ENCODE peak calls at places on chromosome 13, in nine cellular contexts. G is CD8-positive, alpha-beta memory T cell; Q is substantia nigra; Y is stimulated activated CD8-positive, alpha-beta memory T cell treated with anti-CD3 and anti-CD28 coated beads, Interleukin-7, amount 100 ng/mL, for 48 hours; B is GDM1; D is GM23248; N is amniotic epithelial cell; X is iPS DF 19.7; K is GM20000. H is an unnamed sample.

GRCh38 chr13:72651196-72651595 is 76.2 kb downstream of the MZT1 start:
- DNase-seq in G (no peak), Q (no peak), Y (no peak), B (no peak), D (no peak), N (no peak), X (no peak), K (no peak), H (no peak)

GRCh38 chr13:22316494-22317025 is 645.7 kb downstream of the FGF9 start:
- DNase-seq in G (no peak), Q (no peak), Y (no peak), B (no peak), D (no peak), N (no peak), X (no peak), K (no peak), H (no peak)

GRCh38 chr13:93235258-93236015 is 8.8 kb downstream of the GPC6 start:
- DNase-seq in G (no peak), Q (no peak), Y (no peak), B (no peak), D (peak), N (peak), X (no peak), K (no peak), H (no peak)

GRCh38 chr13:75415720-75416119 is 66.2 kb downstream of the TBC1D4 start:
- DNase-seq in G (no peak), Q (no peak), Y (no peak), B (no peak), D (peak), N (peak), X (no peak), K (no peak), H (no peak)

GRCh38 chr13:87120476-87120875 is 550.7 kb upstream of the SLITRK5 start:
- DNase-seq in G (no peak), Q (no peak), Y (no peak), B (no peak), D (peak), N (peak), X (no peak), K (no peak), H (no peak)

GRCh38 chr13:41356788-41357187 is 45.7 kb downstream of the NAA16 start:
- DNase-seq in G (no peak), Q (no peak), Y (no peak), B (no peak), D (no peak), N (no peak), X (no peak), K (no peak), H (no peak)

GRCh38 chr13:51804295-51805172 is 571 bp upstream of the DHRS12 start:
- DNase-seq in G (peak), Q (no peak), Y (no peak), B (no peak), D (peak), N (no peak), X (no peak), K (no peak), H (no peak)

GRCh38 chr13:22569830-22570229 is 610.9 kb upstream of the SGCG start:
- DNase-seq in G (no peak), Q (no peak), Y (no peak), B (no peak), D (no peak), N (peak), X (no peak), K (no peak), H (no peak)

GRCh38 chr13:41017744-41018582 is 1.2 kb downstream of the ELF1 start:
- DNase-seq in G (no peak), Q (no peak), Y (no peak), B (no peak), D (no peak), N (no peak), X (no peak), K (no peak), H (no peak)

GRCh38 chr13:79989251-79989661 is 351.7 kb downstream of the SPRY2 start:
- DNase-seq in G (no peak), Q (no peak), Y (no peak), B (no peak), D (peak), N (peak), X (no peak), K (no peak), H (no peak)

GRCh38 chr13:41565221-41565620 is 107.9 kb downstream of the RGCC start:
- DNase-seq in G (no peak), Q (no peak), Y (no peak), B (no peak), D (peak), N (peak), X (no peak), K (no peak), H (no peak)

GRCh38 chr13:31121327-31122140 is 40.2 kb downstream of the HSPH1 start:
- DNase-seq in G (no peak), Q (no peak), Y (no peak), B (no peak), D (no peak), N (no peak), X (no peak), K (no peak), H (no peak)

GRCh38 chr13:105936816-105937215 is 598.6 kb downstream of the EFNB2 start:
- DNase-seq in G (no peak), Q (no peak), Y (no peak), B (no peak), D (peak), N (peak), X (no peak), K (no peak), H (no peak)

GRCh38 chr13:35733832-35734231 is 257.3 kb upstream of the MAB21L1 start:
- DNase-seq in G (no peak), Q (no peak), Y (no peak), B (no peak), D (no peak), N (peak), X (no peak), K (no peak), H (no peak)

GRCh38 chr13:51726446-51727185 is 77.3 kb downstream of the DHRS12 start:
- DNase-seq in G (no peak), Q (no peak), Y (no peak), B (no peak), D (peak), N (peak), X (no peak), K (no peak), H (no peak)

GRCh38 chr13:31050486-31051400 is 111.0 kb downstream of the HSPH1 start:
- DNase-seq in G (no peak), Q (no peak), Y (no peak), B (no peak), D (peak), N (peak), X (no peak), K (no peak), H (no peak)

GRCh38 chr13:32538621-32539246 is at the start of gene N4BP2L2:
- DNase-seq in G (peak), Q (peak), Y (peak), B (peak), D (peak), N (peak), X (peak), K (peak), H (peak)

GRCh38 chr13:51370811-51371210 is 31.3 kb downstream of the SERPINE3 start:
- DNase-seq in G (no peak), Q (no peak), Y (no peak), B (no peak), D (no peak), N (no peak), X (no peak), K (no peak), H (no peak)

GRCh38 chr13:94646904-94647303 is 45.2 kb downstream of the GPR180 start:
- DNase-seq in G (no peak), Q (no peak), Y (no peak), B (no peak), D (no peak), N (no peak), X (no peak), K (peak), H (no peak)

GRCh38 chr13:91046715-91047327 is 300.7 kb upstream of the MIR17HG start:
- DNase-seq in G (no peak), Q (no peak), Y (no peak), B (no peak), D (no peak), N (peak), X (no peak), K (no peak), H (no peak)

GRCh38 chr13:24306632-24307031 is 2.7 kb upstream of the C1QTNF9 start:
- DNase-seq in G (no peak), Q (no peak), Y (no peak), B (no peak), D (peak), N (peak), X (no peak), K (no peak), H (no peak)

GRCh38 chr13:45196622-45197021 is 4.2 kb downstream of the KCTD4 start:
- DNase-seq in G (no peak), Q (no peak), Y (no peak), B (no peak), D (peak), N (peak), X (no peak), K (peak), H (no peak)

GRCh38 chr13:73684286-73684685 is 449.9 kb downstream of the KLF12 start:
- DNase-seq in G (no peak), Q (no peak), Y (no peak), B (no peak), D (no peak), N (no peak), X (no peak), K (no peak), H (no peak)

GRCh38 chr13:40123962-40124647 is 468.6 kb downstream of the COG6 start:
- DNase-seq in G (no peak), Q (no peak), Y (no peak), B (no peak), D (no peak), N (no peak), X (no peak), K (no peak), H (no peak)

GRCh38 chr13:23902975-23903905 is 5.9 kb upstream of the C1QTNF9B start:
- DNase-seq in G (no peak), Q (no peak), Y (no peak), B (no peak), D (no peak), N (no peak), X (no peak), K (no peak), H (peak)

GRCh38 chr13:44313674-44314073 is 60.0 kb upstream of the SERP2 start:
- DNase-seq in G (no peak), Q (no peak), Y (no peak), B (peak), D (peak), N (peak), X (no peak), K (no peak), H (no peak)

GRCh38 chr13:28817204-28817603 is 2.9 kb upstream of the MTUS2 start:
- DNase-seq in G (no peak), Q (no peak), Y (no peak), B (no peak), D (no peak), N (no peak), X (no peak), K (no peak), H (no peak)

GRCh38 chr13:36712785-36713184 is 39.0 kb downstream of the SERTM1 start:
- DNase-seq in G (no peak), Q (no peak), Y (no peak), B (no peak), D (peak), N (peak), X (no peak), K (no peak), H (no peak)

GRCh38 chr13:31765441-31765840 is 26.1 kb downstream of the RXFP2 start:
- DNase-seq in G (no peak), Q (no peak), Y (no peak), B (no peak), D (peak), N (peak), X (no peak), K (no peak), H (no peak)

GRCh38 chr13:20142019-20142926 is 18.6 kb downstream of the GJA3 start:
- DNase-seq in G (no peak), Q (no peak), Y (no peak), B (no peak), D (no peak), N (no peak), X (no peak), K (no peak), H (no peak)

GRCh38 chr13:98866882-98867281 is 111.0 kb downstream of the DOCK9 start:
- DNase-seq in G (no peak), Q (no peak), Y (no peak), B (no peak), D (no peak), N (no peak), X (no peak), K (no peak), H (no peak)

GRCh38 chr13:79647518-79647917 is 166.6 kb downstream of the NDFIP2 start:
- DNase-seq in G (no peak), Q (no peak), Y (no peak), B (no peak), D (no peak), N (no peak), X (no peak), K (no peak), H (no peak)

H was measured in nephron progenitor cell.